ENCODE peak calls at places on chromosomes 5 and 9, in six cellular contexts. R, P, J, A, K and W are unnamed samples.

GRCh38 chr9:136020671-136021070 is 59.5 kb upstream of the UBAC1 start:
- DNase-seq in R (no peak), P (no peak), J (no peak), A (no peak), K (no peak), W (no peak)

GRCh38 chr9:19485193-19485592 is 76.4 kb downstream of the ACER2 start:
- DNase-seq in R (no peak), P (no peak), J (no peak), A (no peak), K (no peak), W (no peak)

GRCh38 chr5:59555596-59555995 is 337.9 kb downstream of the PDE4D start:
- DNase-seq in R (no peak), P (no peak), J (no peak), A (no peak), K (no peak), W (no peak)

GRCh38 chr5:61808884-61809283 is 476.8 kb downstream of the ZSWIM6 start:
- DNase-seq in R (no peak), P (no peak), J (no peak), A (no peak), K (no peak), W (no peak)

GRCh38 chr5:168274416-168274815 is 17.0 kb upstream of the WWC1 start:
- DNase-seq in R (no peak), P (no peak), J (no peak), A (no peak), K (no peak), W (no peak)

GRCh38 chr5:72955143-72955767 is 586 bp upstream of the FCHO2 start:
- DNase-seq in R (no peak), P (no peak), J (peak), A (no peak), K (peak), W (peak)

GRCh38 chr9:33239922-33240321 is at the start of gene SPINK4:
- DNase-seq in R (no peak), P (no peak), J (peak), A (peak), K (peak), W (no peak)

GRCh38 chr5:17964067-17964466 is 329.8 kb downstream of the TAF11L14 start:
- DNase-seq in R (no peak), P (no peak), J (no peak), A (no peak), K (no peak), W (no peak)

GRCh38 chr5:43007911-43008368 is 32.2 kb downstream of the ANXA2R start:
- DNase-seq in R (peak), P (no peak), J (peak), A (peak), K (peak), W (peak)

GRCh38 chr9:114777841-114778240 is 28.0 kb downstream of the TNFSF15 start:
- DNase-seq in R (peak), P (no peak), J (no peak), A (peak), K (no peak), W (no peak)

GRCh38 chr9:125472926-125473701 is 211.5 kb downstream of the GAPVD1 start:
- DNase-seq in R (no peak), P (no peak), J (peak), A (peak), K (peak), W (no peak)

GRCh38 chr5:149205625-149206523 is 64.6 kb downstream of the ABLIM3 start:
- DNase-seq in R (no peak), P (no peak), J (no peak), A (no peak), K (no peak), W (no peak)

GRCh38 chr9:23557691-23558090 is 268.3 kb downstream of the ELAVL2 start:
- DNase-seq in R (no peak), P (no peak), J (no peak), A (no peak), K (no peak), W (no peak)

DNA sequence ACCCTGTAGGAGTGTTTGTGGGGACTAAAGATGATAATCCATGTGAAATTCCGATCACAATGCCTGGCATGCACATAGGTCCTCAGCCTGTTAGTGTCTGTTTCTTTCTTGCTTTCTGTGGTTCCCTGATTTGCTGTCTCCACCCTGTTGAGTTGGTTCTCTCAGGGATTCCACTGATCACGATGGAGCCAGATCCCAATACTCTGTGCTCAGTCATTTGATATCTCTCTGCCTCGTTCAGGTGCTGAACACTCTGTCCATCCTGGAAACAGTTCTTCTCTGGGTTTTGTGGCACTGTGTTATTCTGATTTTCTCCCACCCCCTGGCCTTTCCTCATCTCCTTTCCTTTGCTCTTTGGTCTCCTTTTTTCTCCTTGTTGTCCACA is 60.8 kb downstream of the ARHGAP26 start:
- DNase-seq in R (no peak), P (no peak), J (no peak), A (no peak), K (no peak), W (no peak)
- H3K4me3 ChIP-seq in R (peak), P (no peak), J (no peak), A (no peak), K (no peak), W (no peak)

GRCh38 chr5:124773291-124774001 is 27.0 kb upstream of the ZNF608 start:
- DNase-seq in R (no peak), P (no peak), J (no peak), A (peak), K (no peak), W (no peak)
- TF ChIP-seq MYC in R (no peak), P (no peak), J (no peak), A (no peak), K (no peak), W (no peak)

DNA sequence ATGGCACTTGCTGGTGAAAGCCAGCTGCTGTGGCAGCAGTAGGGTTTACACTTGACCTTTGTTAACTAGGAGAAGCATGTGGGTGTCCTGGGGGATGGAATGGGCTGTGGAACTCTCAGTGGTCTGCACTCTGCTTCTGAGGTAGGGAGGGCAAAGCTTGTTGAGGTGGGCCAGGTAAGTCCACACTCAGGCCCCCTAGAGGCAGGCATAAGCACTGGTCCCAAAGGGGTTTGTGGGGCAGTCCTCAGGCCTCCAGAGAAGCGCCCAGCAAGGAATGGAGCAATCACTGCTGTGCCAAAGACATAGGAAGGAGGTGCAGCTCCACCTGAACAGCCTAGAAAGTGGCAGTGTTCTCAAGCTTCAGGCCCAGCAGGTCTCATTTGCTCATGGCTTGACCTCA is 34.7 kb downstream of the INSL4 start:
- DNase-seq in R (no peak), P (no peak), J (no peak), A (no peak), K (no peak), W (no peak)
- TF ChIP-seq CTCF in R (no peak), P (no peak), J (no peak), A (no peak), K (peak), W (peak)

GRCh38 chr5:34416501-34417008 is 239.6 kb upstream of the RAI14 start:
- DNase-seq in R (no peak), P (no peak), J (no peak), A (no peak), K (no peak), W (no peak)
- H3K4me3 ChIP-seq in R (no peak), P (no peak), J (no peak), A (no peak), K (no peak), W (no peak)

DNA sequence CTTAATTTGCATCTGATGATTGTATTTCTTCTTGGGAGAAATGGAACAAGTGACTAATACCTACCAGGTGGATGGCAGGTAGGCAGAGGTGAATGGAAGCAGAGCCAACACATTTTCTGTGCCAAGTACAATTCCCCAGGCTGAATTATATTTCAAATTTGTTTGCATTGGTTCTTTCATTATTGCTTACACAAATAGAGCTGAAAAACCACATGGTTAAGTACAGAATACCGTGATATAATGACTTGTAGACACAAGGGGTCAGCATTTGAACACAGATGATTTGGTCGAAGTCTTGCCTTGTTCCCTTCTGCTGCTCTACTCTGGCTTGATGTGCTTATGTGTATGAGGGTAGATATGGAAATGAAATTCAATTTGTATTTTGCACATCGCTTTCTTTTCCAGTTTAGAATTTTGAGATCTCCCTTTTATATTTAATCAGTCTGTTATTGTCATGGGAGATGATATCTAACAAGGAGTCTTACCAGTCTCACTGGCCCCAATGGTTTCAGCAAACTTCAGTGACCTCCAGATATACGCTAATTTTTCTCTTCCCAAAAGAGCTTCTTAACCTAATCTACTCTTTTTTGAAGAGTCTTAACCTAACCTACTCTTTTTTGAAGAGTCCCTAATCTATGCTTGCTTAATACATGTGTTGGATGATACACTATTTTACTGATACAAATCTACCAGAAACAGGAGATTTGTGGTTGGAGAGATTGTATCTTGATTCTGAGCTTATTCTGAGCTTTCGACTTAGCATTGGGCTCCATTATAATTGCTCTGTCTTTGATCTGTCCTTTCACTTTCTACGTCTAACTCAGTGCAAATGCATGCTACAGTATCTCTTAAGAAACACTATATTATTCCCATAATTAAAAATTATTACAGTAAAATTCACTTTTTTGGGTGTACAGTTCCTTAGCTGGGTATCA is 88.1 kb downstream of the PCSK1 start:
- DNase-seq in R (peak), P (peak), J (peak), A (peak), K (peak), W (peak)
- TF ChIP-seq MYC in R (no peak), P (no peak), J (no peak), A (no peak), K (no peak), W (peak)